ENCODE peak calls at places on chromosomes 6 and 20, in four cellular contexts. I, Q, G and J are unnamed samples.

GRCh38 chr6:44730771-44731391 is 343.4 kb downstream of the CDC5L start:
- DNase-seq in G (no peak), I (no peak), Q (peak), J (no peak)

GRCh38 chr20:23212011-23212410 is 125.9 kb upstream of the CD93 start:
- DNase-seq in I (no peak), Q (no peak), G (no peak), J (no peak)

GRCh38 chr20:709864-710761 is 34.5 kb upstream of the SCRT2 start:
- DNase-seq in G (no peak), Q (no peak), I (no peak), J (peak)

GRCh38 chr6:31368461-31368860 is 11.5 kb upstream of the HLA-B start:
- DNase-seq in I (no peak), Q (no peak), G (no peak), J (no peak)

GRCh38 chr6:57173886-57174510 is 1.9 kb downstream of the BAG2 start:
- DNase-seq in Q (no peak), G (no peak), I (no peak), J (no peak)

GRCh38 chr20:48984575-48985219 is 61.4 kb upstream of the CSE1L start:
- DNase-seq in G (no peak), Q (no peak), I (no peak), J (no peak)

GRCh38 chr6:44667226-44667625 is 279.7 kb downstream of the CDC5L start:
- DNase-seq in Q (peak), I (no peak), G (no peak), J (no peak)

GRCh38 chr20:25309395-25310267 is 61.7 kb downstream of the PYGB start:
- DNase-seq in I (no peak), Q (no peak), G (no peak), J (peak)

GRCh38 chr20:973785-974194 is 28.3 kb downstream of the RSPO4 start:
- DNase-seq in Q (no peak), G (no peak), I (peak), J (no peak)

GRCh38 chr6:91562955-91563354 is 976.1 kb upstream of the MAP3K7 start:
- DNase-seq in I (no peak), Q (no peak), G (no peak), J (no peak)

GRCh38 chr20:51560042-51560441 is 17.5 kb upstream of the NFATC2 start:
- DNase-seq in G (no peak), Q (no peak), I (no peak), J (no peak)

GRCh38 chr6:27541212-27541931 is 68.5 kb upstream of the ZNF184 start:
- DNase-seq in G (no peak), Q (no peak), I (no peak), J (no peak)

GRCh38 chr6:161554883-161555282 is 281.0 kb upstream of the AGPAT4 start:
- DNase-seq in G (no peak), I (no peak), Q (no peak), J (no peak)

GRCh38 chr6:11779308-11780096 is 899 bp upstream of the ADTRP start:
- DNase-seq in Q (no peak), I (no peak), G (no peak), J (no peak)

GRCh38 chr6:501891-502601 is 110.5 kb downstream of the IRF4 start:
- DNase-seq in G (no peak), Q (no peak), I (no peak), J (no peak)